ENCODE peak calls at places on chromosomes 12 and 14, in seven cellular contexts. C is A549, S is aorta, I is brain microvascular endothelial cell, D is cardiac muscle cell, U is mammary epithelial cell, M is thyroid gland. N is an unnamed sample.

GRCh38 chr12:131620520-131620919 is 90.4 kb upstream of the SFSWAP start:
- DNase-seq in D (no peak), C (no peak), S (no peak), U (no peak), I (no peak), M (no peak), N (no peak)

GRCh38 chr14:101857226-101857625 is 95.7 kb downstream of the PPP2R5C start:
- DNase-seq in C (peak), D (no peak), I (no peak), U (no peak), S (no peak), M (no peak), N (no peak)

GRCh38 chr12:2322554-2323120 is 269.9 kb downstream of the CACNA1C start:
- DNase-seq in C (no peak), S (no peak), D (peak), M (no peak), I (no peak), U (no peak), N (no peak)

GRCh38 chr12:116492703-116493324 is 66.4 kb upstream of the MAP1LC3B2 start:
- DNase-seq in D (no peak), C (peak), I (peak), S (no peak), M (no peak), U (peak), N (no peak)

GRCh38 chr12:27491226-27491625 is 32.8 kb upstream of the PPFIBP1 start:
- DNase-seq in D (no peak), C (no peak), I (no peak), S (no peak), U (no peak), M (no peak), N (no peak)

GRCh38 chr14:100775831-100776591 is 49.3 kb downstream of the DLK1 start:
- DNase-seq in I (peak), M (no peak), C (no peak), D (peak), U (no peak), S (no peak), N (no peak)

GRCh38 chr12:113988976-113989375 is 22.9 kb upstream of the RBM19 start:
- DNase-seq in M (no peak), I (no peak), S (no peak), U (no peak), D (no peak), C (no peak), N (no peak)

GRCh38 chr14:40318211-40318719 is 886.0 kb upstream of the FBXO33 start:
- DNase-seq in I (no peak), D (no peak), M (no peak), S (no peak), C (no peak), U (no peak), N (no peak)

GRCh38 chr12:57816001-57816854 is 2.3 kb downstream of the AVIL start:
- DNase-seq in D (no peak), C (no peak), I (no peak), M (no peak), S (no peak), U (no peak), N (no peak)

GRCh38 chr12:57429473-57430116 is 1.2 kb downstream of the R3HDM2 start:
- DNase-seq in U (no peak), I (no peak), M (peak), S (no peak), D (no peak), C (peak), N (no peak)

GRCh38 chr12:122862872-122863701 is 27.8 kb downstream of the HIP1R start:
- DNase-seq in I (no peak), M (peak), U (no peak), S (peak), C (no peak), D (no peak), N (peak)

GRCh38 chr12:121025442-121026226 is 9.3 kb upstream of the C12orf43 start:
- DNase-seq in S (no peak), M (no peak), D (no peak), I (no peak), U (peak), C (peak), N (peak)
- H3K27ac ChIP-seq in S (no peak), M (no peak), D (no peak), I (no peak), U (no peak), C (peak), N (no peak)

GRCh38 chr14:34063042-34063441 is 112.2 kb upstream of the EGLN3 start:
- DNase-seq in U (no peak), D (no peak), I (no peak), C (no peak), M (no peak), S (no peak), N (no peak)
- H3K4me3 ChIP-seq in U (no peak), D (no peak), I (no peak), C (no peak), M (no peak), S (no peak), N (no peak)

GRCh38 chr14:51468523-51468922 is 183.2 kb upstream of the FRMD6 start:
- DNase-seq in D (no peak), C (no peak), I (no peak), U (no peak), M (no peak), S (no peak), N (no peak)

GRCh38 chr14:51464411-51464810 is 187.3 kb upstream of the FRMD6 start:
- DNase-seq in D (no peak), U (no peak), M (no peak), S (no peak), I (no peak), C (no peak), N (no peak)

GRCh38 chr14:51462706-51463105 is 189.0 kb upstream of the FRMD6 start:
- DNase-seq in D (no peak), C (no peak), I (no peak), S (no peak), M (no peak), U (no peak), N (no peak)

GRCh38 chr14:51463461-51463860 is 188.2 kb upstream of the FRMD6 start:
- DNase-seq in M (peak), I (no peak), C (no peak), D (no peak), S (no peak), U (no peak), N (no peak)

GRCh38 chr14:51465486-51465885 is 186.2 kb upstream of the FRMD6 start:
- DNase-seq in U (no peak), D (no peak), S (no peak), I (no peak), C (no peak), M (no peak), N (no peak)
- H3K27ac ChIP-seq in U (no peak), D (no peak), S (no peak), I (no peak), C (no peak), M (no peak), N (no peak)

GRCh38 chr12:107088912-107089311 is 4.4 kb downstream of the CRY1 start:
- DNase-seq in M (no peak), C (no peak), S (no peak), D (no peak), I (no peak), U (no peak), N (no peak)

GRCh38 chr12:107092669-107093546 is 441 bp downstream of the CRY1 start:
- DNase-seq in U (no peak), M (peak), I (peak), S (peak), C (peak), D (peak), N (peak)

GRCh38 chr12:107093547-107094448 is at the start of gene CRY1:
- DNase-seq in D (peak), M (peak), U (peak), I (peak), S (peak), C (peak), N (peak)

GRCh38 chr12:107091989-107092641 is 1.2 kb downstream of the CRY1 start:
- DNase-seq in U (peak), D (peak), C (peak), I (peak), M (peak), S (no peak), N (no peak)

DNA sequence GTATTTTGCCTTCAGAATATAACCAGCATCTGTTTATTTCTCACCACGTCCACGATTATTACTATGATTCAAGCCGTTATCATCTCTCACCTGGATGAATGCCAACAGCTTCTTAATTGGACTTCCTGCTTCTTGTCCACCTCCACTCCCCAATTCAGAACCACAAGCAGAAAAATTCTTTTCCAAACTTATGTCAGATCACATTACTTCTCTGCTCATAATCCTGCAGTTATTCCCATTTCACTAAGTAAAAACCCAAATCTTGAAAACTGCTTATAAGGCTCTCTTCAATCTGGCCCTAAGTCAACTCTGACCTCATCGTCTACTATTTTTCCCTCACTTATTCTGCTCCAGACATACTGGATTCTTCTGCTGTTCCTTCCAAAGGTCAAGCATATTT is 2.0 kb downstream of the CRY1 start:
- DNase-seq in U (peak), D (no peak), M (no peak), I (peak), C (peak), S (no peak), N (no peak)
- H3K4me3 ChIP-seq in U (no peak), D (peak), M (no peak), I (peak), C (peak), S (peak), N (peak)

DNA sequence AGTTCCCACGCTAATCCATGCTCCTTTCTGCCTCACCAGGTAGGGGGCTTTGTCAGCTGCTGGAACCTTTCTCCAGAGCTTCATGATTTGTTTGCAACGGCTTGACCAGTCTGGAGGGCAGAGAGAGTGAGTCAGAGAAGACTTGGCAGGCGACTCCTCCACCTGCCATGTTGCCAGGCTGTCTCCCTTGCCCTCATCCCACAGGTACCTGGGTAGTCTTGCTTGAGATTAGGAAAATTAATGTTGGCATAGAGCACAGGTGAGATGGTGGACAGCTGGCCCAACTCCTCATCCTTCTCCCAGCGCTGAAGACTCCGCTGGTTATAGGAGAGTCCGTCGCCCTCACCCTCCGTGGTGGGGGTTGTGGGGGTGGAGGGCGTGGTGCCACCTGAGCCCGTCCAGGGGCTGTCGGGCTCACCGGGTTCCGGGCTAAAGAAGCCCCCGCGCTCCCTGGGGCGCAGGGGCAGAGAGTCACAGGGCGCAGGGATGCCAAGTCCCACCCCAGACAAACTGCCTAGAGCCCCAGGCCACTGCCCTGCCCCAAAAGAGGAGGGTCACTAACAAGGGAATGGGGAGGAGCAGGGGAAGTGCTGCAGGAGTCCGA is 18.6 kb downstream of the KMT2D start:
- DNase-seq in M (no peak), D (no peak), S (no peak), I (no peak), U (peak), C (no peak), N (peak)
- H3K27ac ChIP-seq in M (no peak), D (no peak), S (no peak), I (no peak), U (no peak), C (no peak), N (no peak)